ENCODE peak calls at places on chromosomes 1 and 21, in ten cellular contexts. C is heart right ventricle, M is colonic mucosa, B is uterus, Y is A673, N is breast epithelium, D is OCI-LY7, L is GM23248, K is esophagus squamous epithelium, Q is tibial artery. G is an unnamed sample.

GRCh38 chr21:42238185-42238934 is 19.4 kb downstream of the ABCG1 start:
- DNase-seq in N (no peak), B (no peak), C (no peak), Y (no peak), M (no peak), L (no peak), D (peak; percentile 33), K (no peak), Q (no peak), G (no peak)

GRCh38 chr1:89503690-89504089 is 20.9 kb upstream of the LRRC8B start:
- DNase-seq in C (no peak), B (no peak), D (no peak), M (no peak), L (no peak), Q (no peak), N (no peak), Y (no peak), K (no peak), G (no peak)

GRCh38 chr1:25706146-25707089 is 89.8 kb downstream of the MAN1C1 start:
- DNase-seq in D (no peak), N (no peak), M (no peak), K (no peak), L (no peak), Q (no peak), C (no peak), Y (no peak), B (no peak), G (no peak)

GRCh38 chr1:21814241-21814918 is 2.3 kb downstream of the LDLRAD2 start:
- DNase-seq in K (no peak), Q (no peak), Y (no peak), M (no peak), D (peak; percentile 34), C (no peak), B (no peak), L (no peak), N (no peak), G (no peak)

GRCh38 chr1:241513378-241513777 is 6.2 kb downstream of the FH start:
- DNase-seq in L (no peak), M (no peak), D (no peak), C (no peak), N (no peak), K (no peak), Y (no peak), Q (no peak), B (no peak), G (no peak)

GRCh38 chr1:191343816-191344215 is 814.4 kb upstream of the RGS18 start:
- DNase-seq in B (no peak), Q (no peak), K (no peak), Y (no peak), M (no peak), N (no peak), C (no peak), D (no peak), L (no peak), G (no peak)

GRCh38 chr21:41865002-41865777 is 14.0 kb downstream of the PRDM15 start:
- DNase-seq in Y (no peak), B (no peak), C (no peak), Q (no peak), D (no peak), N (no peak), K (no peak), M (no peak), L (no peak), G (no peak)

GRCh38 chr1:115133440-115133839 is 44.1 kb upstream of the TSPAN2 start:
- DNase-seq in L (peak; percentile 33), B (no peak), K (no peak), N (no peak), C (no peak), D (no peak), Q (no peak), M (no peak), Y (peak; percentile 10), G (no peak)

GRCh38 chr1:154998818-154999650 is 3.6 kb upstream of the ZBTB7B start:
- DNase-seq in M (peak; percentile 79), N (no peak), K (no peak), D (peak; percentile 88), Y (peak; percentile 95), Q (peak; percentile 47), B (peak; percentile 70), L (peak; percentile 81), C (peak; percentile 77), G (peak; percentile 55)

GRCh38 chr1:92804721-92805169 is 19.8 kb upstream of the EVI5 start:
- DNase-seq in N (no peak), L (peak; percentile 88), C (peak; percentile 50), Q (peak; percentile 70), B (peak; percentile 65), K (no peak), M (peak; percentile 78), Y (peak; percentile 84), D (no peak), G (peak; percentile 82)

GRCh38 chr1:92803140-92803887 is 18.4 kb upstream of the EVI5 start:
- DNase-seq in N (no peak), C (no peak), L (no peak), D (no peak), K (no peak), M (no peak), Q (no peak), Y (no peak), B (no peak), G (no peak)

GRCh38 chr1:92808353-92808752 is 23.4 kb upstream of the EVI5 start:
- DNase-seq in M (no peak), Y (no peak), C (no peak), B (no peak), D (no peak), Q (no peak), L (peak; percentile 52), N (no peak), K (no peak), G (no peak)

GRCh38 chr1:92805216-92805615 is 20.3 kb upstream of the EVI5 start:
- DNase-seq in B (no peak), L (no peak), C (no peak), Y (no peak), D (no peak), M (no peak), K (no peak), Q (no peak), N (no peak), G (no peak)
- H3K4me3 ChIP-seq in B (no peak overlapping the region), L (peak overlapping the region; percentile 26), C (no peak overlapping the region), Y (no peak overlapping the region), D (no peak overlapping the region), M (no peak overlapping the region), K (no peak overlapping the region), Q (no peak overlapping the region), N (no peak overlapping the region), G (no peak overlapping the region)

DNA sequence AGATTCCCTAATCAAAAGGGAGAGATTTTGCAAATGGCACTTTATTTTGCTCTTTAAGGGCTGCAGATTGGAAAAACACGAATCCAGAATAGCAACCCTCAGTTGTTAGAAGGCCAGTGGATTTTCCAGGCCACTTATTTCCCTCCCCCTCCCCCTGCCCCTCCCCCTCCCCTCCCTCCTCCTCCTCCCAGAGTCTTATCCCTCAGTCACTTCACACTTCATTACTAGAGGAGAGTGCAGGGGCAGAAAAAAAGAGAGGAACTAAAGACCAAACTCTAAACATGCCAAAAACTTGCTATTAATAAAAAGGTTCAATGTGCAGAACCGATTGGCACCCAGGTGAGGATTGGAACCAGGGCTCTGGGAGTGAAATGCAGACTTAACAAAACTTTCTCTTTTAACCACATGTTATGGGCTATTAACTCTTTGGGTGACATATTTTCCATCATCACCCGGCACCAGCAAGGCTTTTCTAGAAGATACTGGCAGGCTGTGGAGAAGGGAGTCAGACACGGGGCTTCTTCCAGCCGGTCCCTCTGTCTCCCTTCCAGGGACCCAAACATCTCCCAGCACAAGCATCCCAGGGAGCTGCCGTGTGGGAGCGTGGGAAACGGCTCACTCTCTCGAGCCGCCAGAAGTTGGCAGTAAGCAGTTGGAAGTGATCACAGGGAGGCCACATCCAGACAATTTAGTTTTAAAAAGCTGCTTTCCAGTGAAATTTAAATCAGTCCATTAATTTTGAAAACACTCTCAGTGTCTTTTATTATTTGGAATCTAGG is 13.6 kb downstream of the NID1 start:
- DNase-seq in Q (no peak), L (peak; percentile 50), K (no peak), C (peak; percentile 24), D (no peak), N (no peak), M (no peak), B (no peak), Y (no peak), G (no peak)
- H3K36me3 ChIP-seq in Q (peaks cover 27% of the 10 kb centered on the region), L (no peaks in the 10 kb centered on the region), K (no peaks in the 10 kb centered on the region), C (peaks cover 29% of the 10 kb centered on the region), D (no peaks in the 10 kb centered on the region), N (no peaks in the 10 kb centered on the region), M (no peaks in the 10 kb centered on the region), B (no peaks in the 10 kb centered on the region), Y (no peaks in the 10 kb centered on the region), G (no peaks in the 10 kb centered on the region)

GRCh38 chr21:35529141-35529863 is 480.2 kb upstream of the RUNX1 start:
- DNase-seq in D (peak; percentile 17), Q (no peak), C (no peak), M (no peak), L (no peak), Y (no peak), B (no peak), K (no peak), N (no peak), G (no peak)

GRCh38 chr21:35527358-35527757 is 478.3 kb upstream of the RUNX1 start:
- DNase-seq in M (no peak), Q (no peak), L (no peak), B (no peak), Y (no peak), K (no peak), D (no peak), N (no peak), C (no peak), G (no peak)

GRCh38 chr21:35533893-35534292 is 484.8 kb upstream of the RUNX1 start:
- DNase-seq in M (no peak), D (no peak), B (no peak), Q (no peak), K (no peak), Y (no peak), N (no peak), L (no peak), C (no peak), G (no peak)

GRCh38 chr21:35528109-35529042 is 479.3 kb upstream of the RUNX1 start:
- DNase-seq in Q (no peak), D (peak; percentile 37), L (no peak), Y (no peak), K (no peak), C (peak; percentile 17), M (peak; percentile 19), B (no peak), N (no peak), G (no peak)

GRCh38 chr21:35530726-35531125 is 481.6 kb upstream of the RUNX1 start:
- DNase-seq in L (no peak), M (no peak), D (no peak), B (no peak), C (no peak), Y (no peak), N (no peak), K (no peak), Q (no peak), G (no peak)
- H3K9me3 ChIP-seq in L (no peaks in the 10 kb centered on the region), M (no peaks in the 10 kb centered on the region), D (peaks cover 8% of the 10 kb centered on the region), B (no peaks in the 10 kb centered on the region), C (no peaks in the 10 kb centered on the region), Y (no peaks in the 10 kb centered on the region), N (no peaks in the 10 kb centered on the region), K (no peaks in the 10 kb centered on the region), Q (no peaks in the 10 kb centered on the region), G (no peaks in the 10 kb centered on the region)

DNA sequence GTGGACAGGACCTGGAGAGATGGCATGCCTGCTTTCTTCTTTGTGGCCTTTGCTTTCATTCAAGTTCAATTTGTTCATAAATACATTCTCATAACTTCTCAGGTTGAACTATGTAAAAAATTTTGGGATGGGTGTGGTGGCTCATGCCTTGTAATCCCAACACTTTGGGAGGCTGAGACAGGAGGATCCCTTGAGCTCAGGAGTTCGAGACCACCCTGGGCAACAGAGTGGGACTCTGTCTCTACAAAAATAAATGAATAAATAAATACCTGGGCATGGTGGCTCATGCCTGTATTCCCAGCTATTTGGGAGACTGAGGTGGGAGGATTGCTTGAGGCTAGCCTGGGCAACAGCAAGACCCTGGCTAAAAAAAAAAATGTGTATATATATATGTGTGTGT is 2.1 kb downstream of the KIF1B start:
- DNase-seq in D (no peak), M (no peak), N (no peak), K (no peak), Y (no peak), C (no peak), L (no peak), Q (no peak), B (no peak), G (no peak)
- H3K4me3 ChIP-seq in D (no peak overlapping the region), M (no peak overlapping the region), N (no peak overlapping the region), K (no peak overlapping the region), Y (peak overlapping the region; percentile 90), C (peak overlapping the region; percentile 92), L (peak overlapping the region; percentile 100), Q (peak overlapping the region; percentile 96), B (no peak overlapping the region), G (no peak overlapping the region)

G was measured in RWPE2.